ENCODE peak calls at places on chromosomes 3 and 15, in eight cellular contexts. Z is mammary epithelial cell; M is GM20000; Y is NCI-H510A; E is activated CD4-positive, alpha-beta T cell treated with anti-CD3 and anti-CD28 coated beads for 24 hours; C is heart left ventricle; J is stimulated activated CD4-positive, alpha-beta T cell treated with anti-CD3 and anti-CD28 coated beads, Interleukin-2, amount 100 ng/mL, for 24 hours; K is A172. V is an unnamed sample.

GRCh38 chr15:58453931-58454793 is 22.4 kb downstream of the LIPC start:
- DNase-seq in Z (no peak), M (peak; percentile 44), Y (no peak), E (peak; percentile 43), C (no peak), J (peak; percentile 54), K (no peak), V (peak; percentile 32)

GRCh38 chr3:186413615-186414415 is 51.8 kb upstream of the DGKG start:
- DNase-seq in Z (peak; percentile 32), M (no peak), Y (peak; percentile 84), E (no peak), C (no peak), J (no peak), K (peak; percentile 40), V (peak; percentile 3)

GRCh38 chr3:120454076-120454689 is 3.4 kb upstream of the FSTL1 start:
- DNase-seq in Z (no peak), M (no peak), Y (no peak), E (no peak), C (no peak), J (no peak), K (no peak), V (no peak)

GRCh38 chr15:99435138-99435695 is 130.6 kb upstream of the MEF2A start:
- DNase-seq in Z (peak; percentile 65), M (no peak), Y (no peak), E (no peak), C (peak; percentile 65), J (peak; percentile 19), K (no peak), V (no peak)

GRCh38 chr15:73757571-73757970 is 4.4 kb upstream of the INSYN1 start:
- DNase-seq in Z (no peak), M (no peak), Y (no peak), E (no peak), C (no peak), J (no peak), K (no peak), V (no peak)

GRCh38 chr3:14925729-14926591 is 21.4 kb upstream of the NR2C2 start:
- DNase-seq in Z (peak; percentile 39), M (peak; percentile 58), Y (no peak), E (no peak), C (no peak), J (no peak), K (peak; percentile 68), V (no peak)

GRCh38 chr3:53232641-53233377 is 23.0 kb downstream of the TKT start:
- DNase-seq in Z (no peak), M (no peak), Y (no peak), E (no peak), C (no peak), J (no peak), K (no peak), V (no peak)

GRCh38 chr3:188339410-188340295 is 185.7 kb downstream of the LPP start:
- DNase-seq in Z (no peak), M (no peak), Y (no peak), E (peak; percentile 21), C (no peak), J (peak; percentile 53), K (no peak), V (peak; percentile 62)

GRCh38 chr3:17832021-17832420 is 89.6 kb upstream of the TBC1D5 start:
- DNase-seq in Z (no peak), M (no peak), Y (no peak), E (no peak), C (no peak), J (no peak), K (no peak), V (no peak)

GRCh38 chr3:72303926-72304325 is 519.0 kb upstream of the PROK2 start:
- DNase-seq in Z (no peak), M (no peak), Y (no peak), E (no peak), C (no peak), J (no peak), K (no peak), V (no peak)

GRCh38 chr3:44584646-44585501 is at the start of gene ZNF660:
- DNase-seq in Z (peak; percentile 2), M (peak; percentile 83), Y (peak; percentile 51), E (peak; percentile 4), C (peak; percentile 76), J (no peak), K (no peak), V (no peak)

GRCh38 chr3:42732829-42733459 is 30.3 kb upstream of the HHATL start:
- DNase-seq in Z (no peak), M (no peak), Y (no peak), E (no peak), C (peak; percentile 33), J (no peak), K (no peak), V (no peak)

GRCh38 chr3:25476639-25477038 is 48.6 kb downstream of the RARB start:
- DNase-seq in Z (no peak), M (no peak), Y (no peak), E (no peak), C (no peak), J (no peak), K (no peak), V (no peak)